ENCODE peak calls at places on chromosome 2, in seven cellular contexts. F is OCI-LY7, J is K562, B is HepG2, L is H9, Y is osteoblast, K is endothelial cell of umbilical vein. Z is an unnamed sample.

GRCh38 chr2:229679393-229680125 is 34.8 kb downstream of the DNER start:
- DNase-seq in F (no peak), J (no peak), B (no peak), L (no peak), Y (no peak), K (no peak), Z (no peak)

GRCh38 chr2:23354554-23354953 is 30.4 kb upstream of the KLHL29 start:
- DNase-seq in F (no peak), J (no peak), B (no peak), L (no peak), Y (no peak), K (no peak), Z (no peak)

GRCh38 chr2:176109226-176109954 is 2.3 kb downstream of the HOXD11 start:
- DNase-seq in F (no peak), J (no peak), B (no peak), L (peak; percentile 23), Y (peak; percentile 80), K (no peak), Z (no peak)

GRCh38 chr2:175151791-175152190 is 16.2 kb downstream of the ATF2 start:
- DNase-seq in F (no peak), J (no peak), B (no peak), L (no peak), Y (no peak), K (no peak), Z (no peak)

GRCh38 chr2:19736191-19736831 is 165.5 kb downstream of the TTC32 start:
- DNase-seq in F (no peak), J (no peak), B (no peak), L (no peak), Y (no peak), K (no peak), Z (no peak)

GRCh38 chr2:205902041-205902898 is 183.7 kb downstream of the INO80D start:
- DNase-seq in F (no peak), J (peak; percentile 21), B (peak; percentile 77), L (no peak), Y (no peak), K (no peak), Z (no peak)

GRCh38 chr2:88416016-88416663 is 36.4 kb downstream of the FOXI3 start:
- DNase-seq in F (no peak), J (no peak), B (no peak), L (peak; percentile 70), Y (no peak), K (no peak), Z (no peak)

GRCh38 chr2:45652090-45653050 is 895 bp downstream of the PRKCE start:
- DNase-seq in F (peak; percentile 36), J (no peak), B (no peak), L (peak; percentile 44), Y (peak; percentile 81), K (peak; percentile 64), Z (no peak)

GRCh38 chr2:97718051-97718882 is 4.9 kb downstream of the ZAP70 start:
- DNase-seq in F (peak; percentile 81), J (no peak), B (no peak), L (no peak), Y (peak; percentile 57), K (no peak), Z (no peak)

GRCh38 chr2:108417254-108417653 is 31.8 kb upstream of the GCC2 start:
- DNase-seq in F (peak; percentile 17), J (no peak), B (peak; percentile 80), L (peak; percentile 45), Y (no peak), K (peak; percentile 42), Z (peak; percentile 3)

GRCh38 chr2:46471705-46472104 is 7.7 kb upstream of the TMEM247 start:
- DNase-seq in F (no peak), J (no peak), B (no peak), L (no peak), Y (no peak), K (no peak), Z (no peak)

GRCh38 chr2:1929001-1929400 is 184.7 kb upstream of the PXDN start:
- DNase-seq in F (no peak), J (no peak), B (no peak), L (no peak), Y (no peak), K (no peak), Z (no peak)

GRCh38 chr2:26617259-26618083 is 23.7 kb downstream of the CIB4 start:
- DNase-seq in F (no peak), J (no peak), B (no peak), L (no peak), Y (no peak), K (no peak), Z (no peak)

GRCh38 chr2:232502513-232502900 is 14.9 kb upstream of the ECEL1 start:
- DNase-seq in F (no peak), J (no peak), B (no peak), L (no peak), Y (no peak), K (no peak), Z (no peak)

GRCh38 chr2:33763671-33764310 is 164.7 kb upstream of the FAM98A start:
- DNase-seq in F (no peak), J (no peak), B (no peak), L (no peak), Y (no peak), K (no peak), Z (no peak)

GRCh38 chr2:127606594-127607398 is 39.2 kb upstream of the GPR17 start:
- DNase-seq in F (no peak), J (no peak), B (no peak), L (peak; percentile 19), Y (peak; percentile 71), K (no peak), Z (no peak)

GRCh38 chr2:78408795-78409118 is 616.7 kb upstream of the REG3G start:
- DNase-seq in F (no peak), J (no peak), B (no peak), L (no peak), Y (no peak), K (no peak), Z (no peak)

GRCh38 chr2:71697106-71698010 is 244.0 kb downstream of the DYSF start:
- DNase-seq in F (no peak), J (no peak), B (no peak), L (no peak), Y (no peak), K (no peak), Z (peak; percentile 67)

GRCh38 chr2:230217424-230217823 is 2.4 kb downstream of the SP110 start:
- DNase-seq in F (peak; percentile 61), J (no peak), B (no peak), L (no peak), Y (no peak), K (no peak), Z (no peak)

GRCh38 chr2:200603972-200604371 is 18.2 kb downstream of the AOX1 start:
- DNase-seq in F (no peak), J (no peak), B (peak; percentile 90), L (no peak), Y (no peak), K (no peak), Z (peak; percentile 53)

GRCh38 chr2:9204939-9205338 is 1.7 kb upstream of the ASAP2 start:
- DNase-seq in F (no peak), J (no peak), B (peak; percentile 41), L (no peak), Y (no peak), K (no peak), Z (no peak)
- H2AFZ ChIP-seq in F (no peak overlapping the region), J (peak overlapping the region; percentile 90), B (no peak overlapping the region), L (no peak overlapping the region), Y (no peak overlapping the region), K (no peak overlapping the region), Z (no peak overlapping the region)

GRCh38 chr2:95061601-95062183 is 36.2 kb downstream of the MAL start:
- DNase-seq in F (no peak), J (no peak), B (no peak), L (peak; percentile 6), Y (no peak), K (no peak), Z (no peak)
- H2AFZ ChIP-seq in F (no peak overlapping the region), J (no peak overlapping the region), B (no peak overlapping the region), L (no peak overlapping the region), Y (no peak overlapping the region), K (no peak overlapping the region), Z (no peak overlapping the region)

DNA sequence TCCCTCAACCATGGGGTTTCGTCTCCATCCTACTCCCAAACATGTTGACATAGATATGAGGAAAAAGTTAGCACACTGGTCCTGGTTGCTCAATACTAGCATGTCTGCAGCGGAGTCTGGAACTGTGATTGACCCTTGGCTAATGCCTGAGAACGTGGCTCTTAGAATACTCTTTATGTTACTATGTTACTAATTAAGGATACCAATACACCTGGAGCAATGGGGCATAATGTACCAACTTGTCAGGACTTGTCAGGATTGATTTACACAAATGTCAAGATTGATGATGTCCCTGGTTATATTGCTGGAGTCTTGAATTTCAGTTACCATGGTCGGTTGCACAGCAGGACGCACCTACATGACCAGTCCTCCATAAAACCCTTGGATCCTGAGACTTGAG is 810.9 kb downstream of the CPS1 start:
- DNase-seq in F (no peak), J (no peak), B (no peak), L (no peak), Y (no peak), K (no peak), Z (no peak)
- H2AFZ ChIP-seq in F (peak overlapping the region; percentile 83), J (no peak overlapping the region), B (no peak overlapping the region), L (no peak overlapping the region), Y (no peak overlapping the region), K (no peak overlapping the region), Z (no peak overlapping the region)

GRCh38 chr2:25256486-25256875 is 85.2 kb downstream of the DNMT3A start:
- DNase-seq in F (no peak), J (peak; percentile 60), B (no peak), L (no peak), Y (peak; percentile 27), K (no peak), Z (no peak)

GRCh38 chr2:25257931-25258771 is 83.6 kb downstream of the DNMT3A start:
- DNase-seq in F (no peak), J (no peak), B (no peak), L (peak; percentile 61), Y (peak; percentile 80), K (no peak), Z (no peak)

GRCh38 chr2:25257032-25257455 is 84.7 kb downstream of the DNMT3A start:
- DNase-seq in F (no peak), J (no peak), B (no peak), L (no peak), Y (peak; percentile 80), K (peak; percentile 44), Z (no peak)

GRCh38 chr2:25259744-25260124 is 82.0 kb downstream of the DNMT3A start:
- DNase-seq in F (no peak), J (no peak), B (no peak), L (peak; percentile 96), Y (no peak), K (no peak), Z (no peak)

DNA sequence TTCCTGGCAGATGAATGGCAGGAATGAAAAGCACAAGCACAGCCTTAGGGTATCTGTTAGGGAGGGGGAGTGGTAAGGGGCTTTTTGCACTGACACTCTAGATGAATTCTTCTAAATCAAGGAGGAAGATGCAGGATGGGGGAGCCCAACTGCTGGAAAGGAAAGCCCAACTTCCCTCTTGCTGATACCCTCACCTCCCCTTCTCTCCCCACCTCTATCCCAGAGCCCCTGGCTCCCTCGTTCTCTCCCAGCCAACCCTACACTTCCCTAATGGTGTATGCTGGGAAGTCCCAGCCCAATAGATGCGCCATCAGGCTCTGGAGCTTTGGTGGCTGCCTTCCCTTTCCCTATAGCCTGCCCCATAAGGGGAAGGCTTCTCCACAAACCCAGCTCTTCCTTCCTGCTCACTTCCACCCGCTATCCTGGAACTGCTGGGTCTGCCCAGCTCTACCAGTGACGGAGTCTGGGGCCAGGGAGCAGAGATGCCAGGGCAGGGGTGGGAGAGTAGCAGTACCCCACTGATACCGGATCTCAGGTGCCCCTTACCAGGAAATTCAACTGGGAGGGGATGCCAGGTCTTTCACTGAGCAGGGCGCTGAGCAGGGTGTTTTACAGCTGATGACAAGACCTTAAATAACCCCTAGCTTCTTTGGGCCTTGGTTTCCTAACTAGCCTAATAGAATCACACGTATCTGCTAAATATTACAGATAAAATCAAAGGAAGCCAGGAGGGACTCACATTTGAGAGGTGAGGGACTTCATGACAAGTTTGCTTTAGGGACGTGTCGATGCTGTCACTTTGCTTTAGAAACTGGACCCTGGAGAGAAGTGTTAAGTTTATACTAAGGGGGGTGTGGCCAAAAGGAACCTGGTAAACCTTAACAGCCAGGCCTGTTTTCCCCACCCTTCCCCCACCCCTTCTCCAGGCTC is 82.6 kb downstream of the DNMT3A start:
- DNase-seq in F (no peak), J (no peak), B (no peak), L (no peak), Y (no peak), K (no peak), Z (no peak)
- H2AFZ ChIP-seq in F (no peak overlapping the region), J (no peak overlapping the region), B (no peak overlapping the region), L (no peak overlapping the region), Y (no peak overlapping the region), K (no peak overlapping the region), Z (no peak overlapping the region)